ENCODE peak calls at places on chromosomes 13 and 19, in six cellular contexts. One of them, this sample, is unnamed.

GRCh38 chr13:25267715-25268114 is 19.6 kb downstream of the MTMR6 start:
- DNase-seq in ascending aorta: no peak
- DNase-seq in fibroblast of lung: peak; percentile 4
- DNase-seq in HFF-Myc: no peak
- DNase-seq in mucosa of descending colon: no peak
- DNase-seq in cardiac fibroblast: peak; percentile 41
- DNase-seq in this sample: peak; percentile 62

GRCh38 chr19:41893899-41894298 is 10.9 kb downstream of the ARHGEF1 start:
- DNase-seq in cardiac fibroblast: peak; percentile 42
- DNase-seq in fibroblast of lung: no peak
- DNase-seq in mucosa of descending colon: no peak
- DNase-seq in ascending aorta: no peak
- DNase-seq in HFF-Myc: no peak
- DNase-seq in this sample: peak; percentile 46

GRCh38 chr13:51806571-51806970 is 2.6 kb upstream of the DHRS12 start:
- DNase-seq in fibroblast of lung: peak; percentile 35
- DNase-seq in cardiac fibroblast: peak; percentile 43
- DNase-seq in ascending aorta: no peak
- DNase-seq in mucosa of descending colon: no peak
- DNase-seq in HFF-Myc: no peak
- DNase-seq in this sample: peak; percentile 66

GRCh38 chr13:57569981-57570380 is 61.6 kb upstream of the PCDH17 start:
- DNase-seq in mucosa of descending colon: no peak
- DNase-seq in ascending aorta: no peak
- DNase-seq in HFF-Myc: no peak
- DNase-seq in fibroblast of lung: peak; percentile 36
- DNase-seq in cardiac fibroblast: no peak
- DNase-seq in this sample: no peak

GRCh38 chr19:17379221-17379631 is 2.1 kb upstream of the PLVAP start:
- DNase-seq in HFF-Myc: no peak
- DNase-seq in cardiac fibroblast: no peak
- DNase-seq in mucosa of descending colon: no peak
- DNase-seq in fibroblast of lung: no peak
- DNase-seq in ascending aorta: no peak
- DNase-seq in this sample: no peak

GRCh38 chr19:34316741-34317241 is 48.2 kb upstream of the GPI start:
- DNase-seq in fibroblast of lung: peak; percentile 49
- DNase-seq in cardiac fibroblast: peak; percentile 41
- DNase-seq in ascending aorta: no peak
- DNase-seq in mucosa of descending colon: no peak
- DNase-seq in HFF-Myc: peak; percentile 41
- DNase-seq in this sample: peak; percentile 76

GRCh38 chr13:98033277-98034247 is 80.1 kb downstream of the IPO5 start:
- DNase-seq in mucosa of descending colon: peak; percentile 41
- DNase-seq in ascending aorta: no peak
- DNase-seq in fibroblast of lung: peak; percentile 47
- DNase-seq in cardiac fibroblast: peak; percentile 78
- DNase-seq in HFF-Myc: peak; percentile 37
- DNase-seq in this sample: peak; percentile 84

GRCh38 chr13:110913322-110913721 is 1.5 kb downstream of the ANKRD10 start:
- DNase-seq in ascending aorta: no peak
- DNase-seq in HFF-Myc: no peak
- DNase-seq in cardiac fibroblast: peak; percentile 13
- DNase-seq in fibroblast of lung: peak; percentile 33
- DNase-seq in mucosa of descending colon: peak; percentile 73
- DNase-seq in this sample: peak; percentile 36

GRCh38 chr19:7999376-7999775 is 6.1 kb downstream of the ELAVL1 start:
- DNase-seq in mucosa of descending colon: no peak
- DNase-seq in ascending aorta: no peak
- DNase-seq in fibroblast of lung: no peak
- DNase-seq in HFF-Myc: no peak
- DNase-seq in cardiac fibroblast: no peak
- DNase-seq in this sample: no peak

GRCh38 chr13:49836516-49836915 is 44.0 kb upstream of the KPNA3 start:
- DNase-seq in mucosa of descending colon: no peak
- DNase-seq in ascending aorta: no peak
- DNase-seq in fibroblast of lung: no peak
- DNase-seq in HFF-Myc: no peak
- DNase-seq in cardiac fibroblast: no peak
- DNase-seq in this sample: peak; percentile 68

GRCh38 chr13:99256283-99256682 is 1.9 kb downstream of the GPR18 start:
- DNase-seq in mucosa of descending colon: no peak
- DNase-seq in ascending aorta: no peak
- DNase-seq in fibroblast of lung: no peak
- DNase-seq in HFF-Myc: no peak
- DNase-seq in cardiac fibroblast: no peak
- DNase-seq in this sample: peak; percentile 5

GRCh38 chr13:33285420-33286124 is at the start of gene STARD13:
- DNase-seq in fibroblast of lung: peak; percentile 98
- DNase-seq in HFF-Myc: peak; percentile 92
- DNase-seq in cardiac fibroblast: peak; percentile 98
- DNase-seq in mucosa of descending colon: peak; percentile 95
- DNase-seq in ascending aorta: peak; percentile 98
- DNase-seq in this sample: peak; percentile 98

GRCh38 chr13:30618186-30618937 is 642 bp downstream of the USPL1 start:
- DNase-seq in HFF-Myc: no peak
- DNase-seq in mucosa of descending colon: no peak
- DNase-seq in cardiac fibroblast: peak; percentile 17
- DNase-seq in ascending aorta: no peak
- DNase-seq in fibroblast of lung: peak; percentile 14
- DNase-seq in this sample: peak; percentile 21

GRCh38 chr19:40249781-40250180 is 23.3 kb upstream of the CCNP start:
- DNase-seq in cardiac fibroblast: no peak
- DNase-seq in ascending aorta: no peak
- DNase-seq in mucosa of descending colon: no peak
- DNase-seq in HFF-Myc: no peak
- DNase-seq in fibroblast of lung: no peak
- DNase-seq in this sample: no peak

GRCh38 chr19:31372245-31372781 is 23.1 kb upstream of the TSHZ3 start:
- DNase-seq in mucosa of descending colon: no peak
- DNase-seq in HFF-Myc: no peak
- DNase-seq in fibroblast of lung: no peak
- DNase-seq in cardiac fibroblast: no peak
- DNase-seq in ascending aorta: no peak
- DNase-seq in this sample: peak; percentile 30

GRCh38 chr19:42199440-42200115 is 17.9 kb downstream of the DEDD2 start:
- DNase-seq in fibroblast of lung: no peak
- DNase-seq in mucosa of descending colon: peak; percentile 44
- DNase-seq in HFF-Myc: no peak
- DNase-seq in cardiac fibroblast: no peak
- DNase-seq in ascending aorta: no peak
- DNase-seq in this sample: no peak

GRCh38 chr19:29247051-29247450 is 34.1 kb upstream of the UQCRFS1 start:
- DNase-seq in cardiac fibroblast: no peak
- DNase-seq in mucosa of descending colon: no peak
- DNase-seq in fibroblast of lung: no peak
- DNase-seq in ascending aorta: no peak
- DNase-seq in HFF-Myc: no peak
- DNase-seq in this sample: no peak

GRCh38 chr19:30204721-30205120 is 167.5 kb upstream of the ZNF536 start:
- DNase-seq in HFF-Myc: no peak
- DNase-seq in ascending aorta: no peak
- DNase-seq in cardiac fibroblast: no peak
- DNase-seq in fibroblast of lung: no peak
- DNase-seq in mucosa of descending colon: no peak
- DNase-seq in this sample: no peak

GRCh38 chr13:106851251-106851650 is 283.3 kb upstream of the ARGLU1 start:
- DNase-seq in mucosa of descending colon: no peak
- DNase-seq in fibroblast of lung: peak; percentile 29
- DNase-seq in ascending aorta: no peak
- DNase-seq in cardiac fibroblast: no peak
- DNase-seq in HFF-Myc: no peak
- DNase-seq in this sample: peak; percentile 31

GRCh38 chr13:87356314-87356713 is 314.9 kb upstream of the SLITRK5 start:
- DNase-seq in mucosa of descending colon: peak; percentile 20
- DNase-seq in fibroblast of lung: no peak
- DNase-seq in cardiac fibroblast: no peak
- DNase-seq in HFF-Myc: no peak
- DNase-seq in ascending aorta: no peak
- DNase-seq in this sample: no peak

GRCh38 chr19:11198175-11198534 is 810 bp upstream of the KANK2 start:
- DNase-seq in HFF-Myc: no peak
- DNase-seq in cardiac fibroblast: no peak
- DNase-seq in mucosa of descending colon: no peak
- DNase-seq in ascending aorta: no peak
- DNase-seq in fibroblast of lung: no peak
- DNase-seq in this sample: no peak

GRCh38 chr13:41426047-41426446 is 31.3 kb upstream of the RGCC start:
- DNase-seq in cardiac fibroblast: no peak
- DNase-seq in fibroblast of lung: no peak
- DNase-seq in ascending aorta: no peak
- DNase-seq in HFF-Myc: no peak
- DNase-seq in mucosa of descending colon: no peak
- DNase-seq in this sample: no peak

GRCh38 chr13:113557013-113557412 is 27.5 kb upstream of the TFDP1 start:
- DNase-seq in HFF-Myc: no peak
- DNase-seq in mucosa of descending colon: no peak
- DNase-seq in cardiac fibroblast: no peak
- DNase-seq in ascending aorta: no peak
- DNase-seq in fibroblast of lung: no peak
- DNase-seq in this sample: no peak

GRCh38 chr19:7763696-7764095 is 653 bp downstream of the CLEC4M start:
- DNase-seq in HFF-Myc: no peak
- DNase-seq in ascending aorta: no peak
- DNase-seq in cardiac fibroblast: no peak
- DNase-seq in fibroblast of lung: no peak
- DNase-seq in mucosa of descending colon: no peak
- DNase-seq in this sample: no peak

GRCh38 chr13:26075498-26075897 is 23.7 kb upstream of the SHISA2 start:
- DNase-seq in mucosa of descending colon: no peak
- DNase-seq in fibroblast of lung: no peak
- DNase-seq in ascending aorta: no peak
- DNase-seq in HFF-Myc: no peak
- DNase-seq in cardiac fibroblast: no peak
- DNase-seq in this sample: peak; percentile 30

GRCh38 chr13:27712421-27712820 is 79.9 kb upstream of the GSX1 start:
- DNase-seq in mucosa of descending colon: peak; percentile 58
- DNase-seq in cardiac fibroblast: peak; percentile 38
- DNase-seq in fibroblast of lung: no peak
- DNase-seq in ascending aorta: no peak
- DNase-seq in HFF-Myc: no peak
- DNase-seq in this sample: peak; percentile 8
- TF ChIP-seq CTCF in mucosa of descending colon: no peak
- TF ChIP-seq CTCF in cardiac fibroblast: no peak
- TF ChIP-seq CTCF in fibroblast of lung: peak; percentile 30
- TF ChIP-seq CTCF in ascending aorta: no peak
- TF ChIP-seq CTCF in HFF-Myc: peak; percentile 33
- TF ChIP-seq CTCF in this sample: peak; percentile 38

GRCh38 chr19:58096884-58097283 is 1.1 kb downstream of the ZSCAN18 start:
- DNase-seq in fibroblast of lung: no peak
- DNase-seq in cardiac fibroblast: no peak
- DNase-seq in mucosa of descending colon: no peak
- DNase-seq in HFF-Myc: no peak
- DNase-seq in ascending aorta: no peak
- DNase-seq in this sample: no peak
- H3K4me3 ChIP-seq in fibroblast of lung: no peak overlapping the region
- H3K4me3 ChIP-seq in cardiac fibroblast: no peak overlapping the region
- H3K4me3 ChIP-seq in mucosa of descending colon: no peak overlapping the region
- H3K4me3 ChIP-seq in HFF-Myc: no peak overlapping the region
- H3K4me3 ChIP-seq in ascending aorta: peak overlapping the region; percentile 99
- H3K4me3 ChIP-seq in this sample: no peak overlapping the region

DNA sequence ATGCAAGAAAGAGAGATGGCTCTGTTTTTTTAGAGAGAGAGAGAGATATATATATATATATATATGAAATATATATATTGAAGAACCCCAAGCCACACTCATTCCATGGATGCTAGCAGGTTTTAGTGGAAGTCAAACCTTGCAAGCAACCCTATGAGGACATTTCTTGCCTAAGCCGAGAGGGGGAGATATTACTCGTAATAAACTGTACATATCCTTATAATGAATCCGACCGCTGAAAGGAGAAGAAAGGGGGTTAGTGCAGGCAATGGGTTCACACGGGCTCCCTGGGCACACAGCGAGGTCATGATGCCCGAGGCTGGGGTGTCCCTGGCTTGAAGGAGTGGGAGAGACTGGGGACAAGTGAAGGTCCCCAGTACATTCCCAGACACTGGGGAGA is 78.3 kb downstream of the IER2 start:
- DNase-seq in cardiac fibroblast: no peak
- DNase-seq in fibroblast of lung: no peak
- DNase-seq in HFF-Myc: no peak
- DNase-seq in mucosa of descending colon: no peak
- DNase-seq in ascending aorta: no peak
- DNase-seq in this sample: no peak
- TF ChIP-seq CTCF in cardiac fibroblast: no peak
- TF ChIP-seq CTCF in fibroblast of lung: no peak
- TF ChIP-seq CTCF in HFF-Myc: no peak
- TF ChIP-seq CTCF in mucosa of descending colon: no peak
- TF ChIP-seq CTCF in ascending aorta: no peak
- TF ChIP-seq CTCF in this sample: no peak

GRCh38 chr19:48393559-48394330 is at the start of gene GRIN2D:
- DNase-seq in HFF-Myc: no peak
- DNase-seq in fibroblast of lung: peak; percentile 47
- DNase-seq in cardiac fibroblast: peak; percentile 53
- DNase-seq in ascending aorta: no peak
- DNase-seq in mucosa of descending colon: no peak
- DNase-seq in this sample: peak; percentile 51
- H3K4me3 ChIP-seq in HFF-Myc: peak within 1 kb of the TSS; percentile 15
- H3K4me3 ChIP-seq in fibroblast of lung: no peak within 1 kb of the TSS
- H3K4me3 ChIP-seq in cardiac fibroblast: peak within 1 kb of the TSS; percentile 19
- H3K4me3 ChIP-seq in ascending aorta: peak within 1 kb of the TSS; percentile 41
- H3K4me3 ChIP-seq in mucosa of descending colon: no peak within 1 kb of the TSS
- H3K4me3 ChIP-seq in this sample: peak within 1 kb of the TSS; percentile 37

GRCh38 chr19:47713046-47714021 is at the start of gene EHD2:
- DNase-seq in mucosa of descending colon: peak; percentile 50
- DNase-seq in fibroblast of lung: peak; percentile 69
- DNase-seq in HFF-Myc: no peak
- DNase-seq in ascending aorta: peak; percentile 84
- DNase-seq in cardiac fibroblast: peak; percentile 89
- DNase-seq in this sample: peak; percentile 81
- TF ChIP-seq CTCF in mucosa of descending colon: peak; percentile 78
- TF ChIP-seq CTCF in fibroblast of lung: peak; percentile 77
- TF ChIP-seq CTCF in HFF-Myc: peak; percentile 89
- TF ChIP-seq CTCF in ascending aorta: peak; percentile 98
- TF ChIP-seq CTCF in cardiac fibroblast: peak; percentile 88
- TF ChIP-seq CTCF in this sample: peak; percentile 85

GRCh38 chr13:109724603-109725002 is 61.8 kb downstream of the IRS2 start:
- DNase-seq in ascending aorta: no peak
- DNase-seq in mucosa of descending colon: no peak
- DNase-seq in HFF-Myc: no peak
- DNase-seq in fibroblast of lung: no peak
- DNase-seq in cardiac fibroblast: no peak
- DNase-seq in this sample: no peak

GRCh38 chr13:109725995-109726637 is 60.3 kb downstream of the IRS2 start:
- DNase-seq in HFF-Myc: no peak
- DNase-seq in mucosa of descending colon: no peak
- DNase-seq in fibroblast of lung: no peak
- DNase-seq in ascending aorta: no peak
- DNase-seq in cardiac fibroblast: no peak
- DNase-seq in this sample: no peak

GRCh38 chr13:109727251-109727650 is 59.1 kb downstream of the IRS2 start:
- DNase-seq in mucosa of descending colon: no peak
- DNase-seq in HFF-Myc: no peak
- DNase-seq in fibroblast of lung: no peak
- DNase-seq in cardiac fibroblast: no peak
- DNase-seq in ascending aorta: no peak
- DNase-seq in this sample: no peak

GRCh38 chr13:109723046-109723445 is 63.3 kb downstream of the IRS2 start:
- DNase-seq in ascending aorta: no peak
- DNase-seq in fibroblast of lung: no peak
- DNase-seq in mucosa of descending colon: no peak
- DNase-seq in HFF-Myc: no peak
- DNase-seq in cardiac fibroblast: no peak
- DNase-seq in this sample: no peak

GRCh38 chr13:109725297-109725696 is 61.1 kb downstream of the IRS2 start:
- DNase-seq in fibroblast of lung: no peak
- DNase-seq in ascending aorta: no peak
- DNase-seq in mucosa of descending colon: no peak
- DNase-seq in HFF-Myc: no peak
- DNase-seq in cardiac fibroblast: no peak
- DNase-seq in this sample: no peak
- H3K4me3 ChIP-seq in fibroblast of lung: no peak overlapping the region
- H3K4me3 ChIP-seq in ascending aorta: no peak overlapping the region
- H3K4me3 ChIP-seq in mucosa of descending colon: no peak overlapping the region
- H3K4me3 ChIP-seq in HFF-Myc: no peak overlapping the region
- H3K4me3 ChIP-seq in cardiac fibroblast: no peak overlapping the region
- H3K4me3 ChIP-seq in this sample: no peak overlapping the region

This sample was measured in choroid plexus epithelial cell.